ENCODE peak calls at places on chromosomes 11 and 22, in four cellular contexts. Q is NCI-H2171; N is A549; T is stimulated activated naive CD4-positive, alpha-beta T cell. O is an unnamed sample.

GRCh38 chr22:45087802-45088201 is 75.9 kb upstream of the NUP50 start:
- DNase-seq in Q (no peak), N (no peak), T (no peak), O (no peak)

GRCh38 chr22:20244744-20245576 is 23.2 kb downstream of the RTN4R start:
- DNase-seq in Q (no peak), N (no peak), T (peak; percentile 64), O (no peak)

GRCh38 chr22:26474687-26475086 is 8.9 kb downstream of the HPS4 start:
- DNase-seq in Q (no peak), N (no peak), T (no peak), O (no peak)

GRCh38 chr11:132402056-132402684 is 1031.8 kb downstream of the NTM start:
- DNase-seq in Q (no peak), N (peak; percentile 0), T (no peak), O (no peak)

GRCh38 chr11:115497303-115497702 is 6.9 kb downstream of the CADM1 start:
- DNase-seq in Q (no peak), N (no peak), T (no peak), O (no peak)

GRCh38 chr11:117816846-117817212 is 7.7 kb downstream of the FXYD2 start:
- DNase-seq in Q (no peak), N (no peak), T (no peak), O (no peak)

GRCh38 chr11:130675456-130675855 is 227.0 kb downstream of the ADAMTS15 start:
- DNase-seq in Q (peak; percentile 39), N (no peak), T (no peak), O (no peak)

GRCh38 chr11:8287297-8288070 is 23.8 kb upstream of the LMO1 start:
- DNase-seq in Q (no peak), N (no peak), T (no peak), O (no peak)

GRCh38 chr11:67544591-67545242 is 21.5 kb upstream of the CABP2 start:
- DNase-seq in Q (no peak), N (no peak), T (no peak), O (peak; percentile 28)

GRCh38 chr11:128182844-128183243 is 404.5 kb downstream of the ETS1 start:
- DNase-seq in Q (no peak), N (no peak), T (no peak), O (no peak)

GRCh38 chr22:21624120-21624879 is 5.5 kb downstream of the YDJC start:
- DNase-seq in Q (no peak), N (peak; percentile 31), T (peak; percentile 13), O (no peak)

GRCh38 chr11:108559904-108560303 is 33.7 kb downstream of the EXPH5 start:
- DNase-seq in Q (no peak), N (no peak), T (no peak), O (no peak)

GRCh38 chr22:19988965-19989724 is 27.5 kb downstream of the ARVCF start:
- DNase-seq in Q (no peak), N (no peak), T (no peak), O (no peak)

GRCh38 chr11:128530119-128531091 is 57.0 kb downstream of the ETS1 start:
- DNase-seq in Q (no peak), N (no peak), T (no peak), O (no peak)

GRCh38 chr11:94895971-94896370 is 77.4 kb downstream of the CWC15 start:
- DNase-seq in Q (no peak), N (peak; percentile 18), T (no peak), O (no peak)

GRCh38 chr22:46923394-46923793 is 160.9 kb downstream of the TBC1D22A start:
- DNase-seq in Q (no peak), N (no peak), T (no peak), O (no peak)

GRCh38 chr11:123221074-123221473 is 26.0 kb upstream of the CLMP start:
- DNase-seq in Q (no peak), N (no peak), T (no peak), O (no peak)

O was measured in HuH-7.5.